ENCODE peak calls at places on chromosomes 2 and 18, in eight cellular contexts. One of them, this sample, is unnamed.

GRCh38 chr2:68889500-68889899 is 18.3 kb upstream of the BMP10 start:
- DNase-seq in T-cell: no peak
- DNase-seq in DMS153: no peak
- DNase-seq in stromal cell of bone marrow: no peak
- DNase-seq in activated T-cell treated with anti-CD3 and anti-CD28 coated beads for 1 hour: no peak
- DNase-seq in NCI-H2029: no peak
- DNase-seq in SW480: peak
- DNase-seq in GM03348: no peak
- DNase-seq in this sample: no peak

GRCh38 chr2:97747716-97748115 is 34.3 kb downstream of the ZAP70 start:
- DNase-seq in T-cell: no peak
- DNase-seq in DMS153: no peak
- DNase-seq in stromal cell of bone marrow: no peak
- DNase-seq in activated T-cell treated with anti-CD3 and anti-CD28 coated beads for 1 hour: no peak
- DNase-seq in NCI-H2029: no peak
- DNase-seq in SW480: no peak
- DNase-seq in GM03348: peak
- DNase-seq in this sample: no peak

GRCh38 chr2:191566347-191566746 is 111.6 kb upstream of the NABP1 start:
- DNase-seq in T-cell: peak
- DNase-seq in DMS153: peak
- DNase-seq in stromal cell of bone marrow: peak
- DNase-seq in activated T-cell treated with anti-CD3 and anti-CD28 coated beads for 1 hour: peak
- DNase-seq in NCI-H2029: peak
- DNase-seq in SW480: peak
- DNase-seq in GM03348: peak
- DNase-seq in this sample: peak

GRCh38 chr18:59272221-59272888 is 899 bp downstream of the RAX start:
- DNase-seq in T-cell: no peak
- DNase-seq in DMS153: no peak
- DNase-seq in stromal cell of bone marrow: no peak
- DNase-seq in activated T-cell treated with anti-CD3 and anti-CD28 coated beads for 1 hour: no peak
- DNase-seq in NCI-H2029: no peak
- DNase-seq in SW480: no peak
- DNase-seq in GM03348: peak
- DNase-seq in this sample: no peak

GRCh38 chr2:212912445-212913103 is 238.8 kb downstream of the IKZF2 start:
- DNase-seq in T-cell: no peak
- DNase-seq in DMS153: peak
- DNase-seq in stromal cell of bone marrow: peak
- DNase-seq in activated T-cell treated with anti-CD3 and anti-CD28 coated beads for 1 hour: no peak
- DNase-seq in NCI-H2029: no peak
- DNase-seq in SW480: no peak
- DNase-seq in GM03348: peak
- DNase-seq in this sample: no peak

GRCh38 chr2:3759331-3759730 is 56.0 kb downstream of the DCDC2C start:
- DNase-seq in T-cell: no peak
- DNase-seq in DMS153: no peak
- DNase-seq in stromal cell of bone marrow: no peak
- DNase-seq in activated T-cell treated with anti-CD3 and anti-CD28 coated beads for 1 hour: no peak
- DNase-seq in NCI-H2029: no peak
- DNase-seq in SW480: no peak
- DNase-seq in GM03348: no peak
- DNase-seq in this sample: no peak

GRCh38 chr2:17589406-17590035 is 49.0 kb downstream of the VSNL1 start:
- DNase-seq in T-cell: no peak
- DNase-seq in DMS153: no peak
- DNase-seq in stromal cell of bone marrow: no peak
- DNase-seq in activated T-cell treated with anti-CD3 and anti-CD28 coated beads for 1 hour: no peak
- DNase-seq in NCI-H2029: no peak
- DNase-seq in SW480: no peak
- DNase-seq in GM03348: no peak
- DNase-seq in this sample: no peak

GRCh38 chr18:37383036-37383788 is 182.4 kb downstream of the CELF4 start:
- DNase-seq in T-cell: no peak
- DNase-seq in DMS153: no peak
- DNase-seq in stromal cell of bone marrow: no peak
- DNase-seq in activated T-cell treated with anti-CD3 and anti-CD28 coated beads for 1 hour: no peak
- DNase-seq in NCI-H2029: no peak
- DNase-seq in SW480: no peak
- DNase-seq in GM03348: no peak
- DNase-seq in this sample: no peak

GRCh38 chr2:95024306-95024880 is 1.1 kb upstream of the MAL start:
- DNase-seq in T-cell: no peak
- DNase-seq in DMS153: peak
- DNase-seq in stromal cell of bone marrow: no peak
- DNase-seq in activated T-cell treated with anti-CD3 and anti-CD28 coated beads for 1 hour: no peak
- DNase-seq in NCI-H2029: no peak
- DNase-seq in SW480: no peak
- DNase-seq in GM03348: no peak
- DNase-seq in this sample: peak